ENCODE peak calls at places on chromosome 15, in eight cellular contexts. B, H, T, X, U, G, V and O are unnamed samples.

GRCh38 chr15:39125904-39126303 is 455.0 kb upstream of the THBS1 start:
- DNase-seq in B (no peak), H (peak), T (no peak), X (no peak), U (peak), G (no peak), V (no peak), O (peak)

GRCh38 chr15:48929611-48930170 is 34.0 kb downstream of the SHC4 start:
- DNase-seq in B (no peak), H (no peak), T (no peak), X (no peak), U (no peak), G (no peak), V (no peak), O (no peak)

GRCh38 chr15:41990691-41991090 is 18.3 kb upstream of the EHD4 start:
- DNase-seq in B (no peak), H (no peak), T (no peak), X (no peak), U (no peak), G (no peak), V (no peak), O (no peak)

GRCh38 chr15:65287515-65287845 is 797 bp upstream of the PARP16 start:
- DNase-seq in B (no peak), H (no peak), T (no peak), X (no peak), U (no peak), G (no peak), V (no peak), O (no peak)

GRCh38 chr15:60570936-60571530 is 92.1 kb upstream of the ICE2 start:
- DNase-seq in B (no peak), H (no peak), T (no peak), X (no peak), U (no peak), G (no peak), V (no peak), O (no peak)

GRCh38 chr15:58065445-58066041 is at the start of gene ALDH1A2:
- DNase-seq in B (no peak), H (no peak), T (no peak), X (peak), U (peak), G (peak), V (peak), O (no peak)

GRCh38 chr15:51205050-51205707 is 110.5 kb upstream of the TNFAIP8L3 start:
- DNase-seq in B (no peak), H (no peak), T (no peak), X (no peak), U (no peak), G (no peak), V (no peak), O (no peak)

GRCh38 chr15:66704019-66704782 is 2.2 kb downstream of the SMAD6 start:
- DNase-seq in B (no peak), H (no peak), T (no peak), X (no peak), U (no peak), G (no peak), V (peak), O (no peak)

GRCh38 chr15:82810863-82811421 is 1.5 kb downstream of the WHAMM start:
- DNase-seq in B (no peak), H (peak), T (no peak), X (peak), U (no peak), G (no peak), V (no peak), O (no peak)

GRCh38 chr15:83208357-83208661 is 686 bp upstream of the HDGFL3 start:
- DNase-seq in B (no peak), H (no peak), T (no peak), X (no peak), U (no peak), G (no peak), V (no peak), O (no peak)

GRCh38 chr15:80512729-80513670 is 108.8 kb downstream of the ARNT2 start:
- DNase-seq in B (no peak), H (no peak), T (no peak), X (no peak), U (no peak), G (no peak), V (no peak), O (peak)